ENCODE peak calls at places on chromosomes 4 and X, in four cellular contexts. One of them, this sample, is unnamed.

GRCh38 chr4:8892556-8893226 is 21.1 kb upstream of the HMX1 start:
- DNase-seq in activated CD8-positive, alpha-beta memory T cell treated with anti-CD3 and anti-CD28 coated beads, Interleukin-2, amount 50 U/mL, for 48 hours: no peak
- DNase-seq in foreskin fibroblast: no peak
- DNase-seq in pons: no peak
- DNase-seq in this sample: no peak

GRCh38 chrX:129690435-129690834 is 35.7 kb upstream of the APLN start:
- DNase-seq in activated CD8-positive, alpha-beta memory T cell treated with anti-CD3 and anti-CD28 coated beads, Interleukin-2, amount 50 U/mL, for 48 hours: no peak
- DNase-seq in foreskin fibroblast: no peak
- DNase-seq in pons: no peak
- DNase-seq in this sample: no peak

GRCh38 chr4:6747690-6748068 is 31.7 kb downstream of the BLOC1S4 start:
- DNase-seq in activated CD8-positive, alpha-beta memory T cell treated with anti-CD3 and anti-CD28 coated beads, Interleukin-2, amount 50 U/mL, for 48 hours: no peak
- DNase-seq in foreskin fibroblast: no peak
- DNase-seq in pons: no peak
- DNase-seq in this sample: peak

GRCh38 chrX:2614911-2615310 is 76.2 kb upstream of the CD99 start:
- DNase-seq in activated CD8-positive, alpha-beta memory T cell treated with anti-CD3 and anti-CD28 coated beads, Interleukin-2, amount 50 U/mL, for 48 hours: no peak
- DNase-seq in foreskin fibroblast: peak
- DNase-seq in pons: peak
- DNase-seq in this sample: no peak

GRCh38 chr4:22179124-22179874 is 230.7 kb upstream of the KCNIP4 start:
- DNase-seq in activated CD8-positive, alpha-beta memory T cell treated with anti-CD3 and anti-CD28 coated beads, Interleukin-2, amount 50 U/mL, for 48 hours: no peak
- DNase-seq in foreskin fibroblast: peak
- DNase-seq in pons: no peak
- DNase-seq in this sample: no peak

GRCh38 chrX:3962511-3963350 is 249.3 kb upstream of the PRKX start:
- DNase-seq in activated CD8-positive, alpha-beta memory T cell treated with anti-CD3 and anti-CD28 coated beads, Interleukin-2, amount 50 U/mL, for 48 hours: no peak
- DNase-seq in foreskin fibroblast: no peak
- DNase-seq in pons: peak
- DNase-seq in this sample: peak

GRCh38 chrX:40086569-40087335 is 11.0 kb downstream of the BCOR start:
- DNase-seq in activated CD8-positive, alpha-beta memory T cell treated with anti-CD3 and anti-CD28 coated beads, Interleukin-2, amount 50 U/mL, for 48 hours: no peak
- DNase-seq in foreskin fibroblast: no peak
- DNase-seq in pons: peak
- DNase-seq in this sample: no peak

GRCh38 chr4:926538-926937 is 5.6 kb downstream of the GAK start:
- DNase-seq in activated CD8-positive, alpha-beta memory T cell treated with anti-CD3 and anti-CD28 coated beads, Interleukin-2, amount 50 U/mL, for 48 hours: no peak
- DNase-seq in foreskin fibroblast: no peak
- DNase-seq in pons: no peak
- DNase-seq in this sample: no peak

GRCh38 chr4:46462746-46463145 is 72.8 kb upstream of the GABRA2 start:
- DNase-seq in activated CD8-positive, alpha-beta memory T cell treated with anti-CD3 and anti-CD28 coated beads, Interleukin-2, amount 50 U/mL, for 48 hours: no peak
- DNase-seq in foreskin fibroblast: no peak
- DNase-seq in pons: no peak
- DNase-seq in this sample: no peak

This sample was measured in LoVo.